ENCODE peak calls at places on chromosomes 4 and X, in seven cellular contexts. N is GM12878, Q is H1, L is HepG2, P is A549, O is endothelial cell of umbilical vein, J is HCT116. H is an unnamed sample.

GRCh38 chr4:48796927-48797679 is 17.0 kb upstream of the FRYL start:
- DNase-seq in N (no peak), Q (no peak), L (no peak), P (no peak), O (no peak), J (no peak), H (no peak)

GRCh38 chr4:156523492-156523891 is 448.1 kb downstream of the PDGFC start:
- DNase-seq in N (no peak), Q (no peak), L (no peak), P (no peak), O (no peak), J (no peak), H (no peak)

GRCh38 chr4:106898621-106899230 is 137.4 kb downstream of the DKK2 start:
- DNase-seq in N (no peak), Q (peak), L (peak), P (peak), O (peak), J (peak), H (peak)

GRCh38 chrX:85391185-85391878 is 11.9 kb upstream of the POF1B start:
- DNase-seq in N (no peak), Q (no peak), L (no peak), P (no peak), O (no peak), J (no peak), H (no peak)

GRCh38 chr4:147409350-147409749 is 71.5 kb upstream of the EDNRA start:
- DNase-seq in N (no peak), Q (no peak), L (no peak), P (no peak), O (no peak), J (no peak), H (no peak)

GRCh38 chrX:53716328-53717088 is 30.0 kb upstream of the HUWE1 start:
- DNase-seq in N (peak), Q (no peak), L (no peak), P (no peak), O (peak), J (no peak), H (peak)

GRCh38 chr4:101037938-101038413 is 309.4 kb downstream of the PPP3CA start:
- DNase-seq in N (no peak), Q (no peak), L (no peak), P (no peak), O (peak), J (no peak), H (no peak)

GRCh38 chrX:35340451-35340850 is 397.9 kb downstream of the FAM47B start:
- DNase-seq in N (no peak), Q (no peak), L (no peak), P (no peak), O (no peak), J (no peak), H (no peak)

GRCh38 chr4:107578321-107578720 is 141.7 kb downstream of the PAPSS1 start:
- DNase-seq in N (no peak), Q (no peak), L (no peak), P (no peak), O (no peak), J (no peak), H (no peak)

GRCh38 chrX:16992902-16993301 is 46.4 kb downstream of the REPS2 start:
- DNase-seq in N (no peak), Q (no peak), L (no peak), P (no peak), O (no peak), J (no peak), H (no peak)

GRCh38 chrX:69189972-69190371 is 24.7 kb upstream of the PJA1 start:
- DNase-seq in N (no peak), Q (no peak), L (no peak), P (no peak), O (no peak), J (no peak), H (no peak)

GRCh38 chrX:39372126-39372525 is 570.9 kb downstream of the MID1IP1 start:
- DNase-seq in N (no peak), Q (no peak), L (no peak), P (no peak), O (no peak), J (no peak), H (no peak)

GRCh38 chr4:87982446-87982845 is 6.9 kb downstream of the SPP1 start:
- DNase-seq in N (no peak), Q (no peak), L (no peak), P (no peak), O (no peak), J (no peak), H (no peak)

GRCh38 chrX:17409566-17410290 is 34.7 kb downstream of the NHS start:
- DNase-seq in N (no peak), Q (no peak), L (no peak), P (no peak), O (no peak), J (no peak), H (no peak)

GRCh38 chr4:4818440-4819212 is 40.8 kb upstream of the MSX1 start:
- DNase-seq in N (no peak), Q (no peak), L (no peak), P (no peak), O (no peak), J (no peak), H (no peak)

GRCh38 chr4:95290702-95291101 is 258.1 kb downstream of the UNC5C start:
- DNase-seq in N (no peak), Q (no peak), L (no peak), P (no peak), O (no peak), J (no peak), H (no peak)

GRCh38 chrX:43958529-43958928 is 14.7 kb downstream of the NDP start:
- DNase-seq in N (peak), Q (no peak), L (peak), P (peak), O (peak), J (peak), H (peak)

GRCh38 chr4:111639876-111640275 is 505.4 kb upstream of the FAM241A start:
- DNase-seq in N (no peak), Q (no peak), L (no peak), P (no peak), O (peak), J (no peak), H (no peak)

GRCh38 chr4:18695733-18696527 is 674.4 kb upstream of the LCORL start:
- DNase-seq in N (no peak), Q (no peak), L (no peak), P (no peak), O (no peak), J (no peak), H (peak)

GRCh38 chrX:132181364-132181763 is 37.9 kb downstream of the RAP2C start:
- DNase-seq in N (no peak), Q (no peak), L (no peak), P (no peak), O (no peak), J (no peak), H (no peak)

GRCh38 chr4:169337510-169337909 is 66.8 kb upstream of the SH3RF1 start:
- DNase-seq in N (no peak), Q (no peak), L (no peak), P (no peak), O (no peak), J (no peak), H (no peak)

GRCh38 chrX:54640721-54641120 is 110.7 kb downstream of the GNL3L start:
- DNase-seq in N (no peak), Q (no peak), L (peak), P (no peak), O (no peak), J (no peak), H (peak)

GRCh38 chr4:89258506-89258905 is 49.1 kb downstream of the GPRIN3 start:
- DNase-seq in N (no peak), Q (no peak), L (no peak), P (no peak), O (no peak), J (no peak), H (no peak)

GRCh38 chr4:48341776-48342558 is 638 bp downstream of the SLAIN2 start:
- DNase-seq in N (no peak), Q (peak), L (no peak), P (no peak), O (peak), J (no peak), H (peak)

GRCh38 chr4:41375561-41375960 is 118.8 kb downstream of the UCHL1 start:
- DNase-seq in N (no peak), Q (no peak), L (no peak), P (no peak), O (no peak), J (no peak), H (no peak)

GRCh38 chr4:6608758-6609414 is 31.6 kb upstream of the MRFAP1 start:
- DNase-seq in N (no peak), Q (peak), L (no peak), P (no peak), O (no peak), J (no peak), H (peak)

GRCh38 chr4:40262861-40263260 is 66.0 kb downstream of the RHOH start:
- DNase-seq in N (no peak), Q (no peak), L (no peak), P (no peak), O (no peak), J (no peak), H (no peak)

GRCh38 chr4:40719008-40719623 is 30.6 kb upstream of the NSUN7 start:
- DNase-seq in N (peak), Q (no peak), L (peak), P (peak), O (peak), J (peak), H (peak)

GRCh38 chr4:39521253-39521908 is 5.9 kb downstream of the UGDH start:
- DNase-seq in N (no peak), Q (no peak), L (no peak), P (no peak), O (peak), J (no peak), H (no peak)

GRCh38 chr4:115279300-115279699 is 165.9 kb upstream of the NDST4 start:
- DNase-seq in N (no peak), Q (no peak), L (no peak), P (no peak), O (no peak), J (no peak), H (peak)

GRCh38 chrX:47297874-47298273 is 65.1 kb downstream of the USP11 start:
- DNase-seq in N (no peak), Q (no peak), L (no peak), P (no peak), O (no peak), J (peak), H (no peak)

GRCh38 chr4:8557151-8558076 is 22.8 kb upstream of the GPR78 start:
- DNase-seq in N (no peak), Q (no peak), L (no peak), P (no peak), O (no peak), J (no peak), H (no peak)

GRCh38 chr4:27635936-27636913 is 775.6 kb downstream of the STIM2 start:
- DNase-seq in N (peak), Q (no peak), L (no peak), P (no peak), O (no peak), J (no peak), H (no peak)

GRCh38 chrX:9048801-9049200 is 14.9 kb upstream of the FAM9B start:
- DNase-seq in N (no peak), Q (no peak), L (no peak), P (no peak), O (no peak), J (no peak), H (no peak)

GRCh38 chr4:83255584-83255983 is 29.0 kb downstream of the COQ2 start:
- DNase-seq in N (no peak), Q (no peak), L (no peak), P (peak), O (peak), J (peak), H (no peak)

GRCh38 chrX:39439910-39440733 is 638.9 kb downstream of the MID1IP1 start:
- DNase-seq in N (peak), Q (no peak), L (no peak), P (no peak), O (no peak), J (no peak), H (no peak)

GRCh38 chr4:107896158-107896645 is 35.1 kb upstream of the CYP2U1 start:
- DNase-seq in N (no peak), Q (no peak), L (peak), P (peak), O (peak), J (peak), H (no peak)

DNA sequence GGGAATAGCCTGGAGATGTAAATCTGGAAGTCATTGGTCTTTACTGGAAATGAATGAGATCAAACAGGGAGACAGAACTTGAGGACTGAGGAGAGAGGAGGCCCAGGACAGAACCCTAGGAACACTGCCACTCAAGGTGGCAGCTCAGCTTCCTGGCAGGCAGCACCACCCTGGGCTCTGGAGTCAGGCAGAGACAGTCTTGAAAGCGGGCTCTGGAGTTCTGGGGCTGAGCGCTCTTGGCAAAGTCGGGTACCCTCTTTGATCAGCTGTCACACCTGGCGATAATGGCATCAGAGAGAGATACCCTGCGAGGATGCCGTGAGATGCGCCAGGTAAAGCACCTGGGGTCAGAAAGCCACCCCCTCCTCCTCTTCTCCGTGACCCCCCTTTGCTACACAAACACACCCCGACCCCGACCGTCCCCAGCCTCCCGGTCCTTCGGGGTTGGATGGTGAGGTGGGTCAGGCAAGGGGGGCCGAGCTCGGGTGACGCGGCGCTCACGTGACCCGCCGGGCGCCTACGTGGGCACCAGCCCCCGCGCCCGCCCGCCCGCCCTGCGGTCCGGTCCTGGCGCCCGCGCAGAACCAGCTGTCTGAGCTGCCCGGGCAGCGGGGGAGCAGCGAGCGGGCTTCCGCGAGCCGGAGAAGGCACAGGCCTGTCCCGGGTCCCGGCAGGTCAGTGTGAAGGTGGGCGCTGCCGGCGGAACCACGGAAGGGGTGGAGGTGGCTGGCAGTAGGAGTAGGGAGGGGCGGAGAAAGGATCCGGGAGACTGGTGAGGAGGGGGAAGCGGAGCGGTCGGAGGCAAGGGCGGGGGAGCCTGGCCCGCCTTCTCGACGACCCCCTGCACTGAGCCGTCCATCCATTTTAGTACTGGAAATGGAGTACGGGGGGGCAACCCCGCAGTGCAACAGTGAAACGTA is at the start of gene TCEAL3:
- DNase-seq in N (no peak), Q (peak), L (no peak), P (peak), O (peak), J (no peak), H (no peak)
- TF ChIP-seq MAX in N (no peak), Q (no peak), L (no peak), P (no peak), O (no peak), J (no peak), H (no peak)

GRCh38 chrX:129777218-129777768 is 2.5 kb upstream of the SASH3 start:
- DNase-seq in N (no peak), Q (no peak), L (peak), P (no peak), O (peak), J (no peak), H (peak)
- TF ChIP-seq POLR2A in N (peak), Q (no peak), L (no peak), P (no peak), O (no peak), J (no peak), H (peak)

GRCh38 chrX:110665223-110665622 is 130.4 kb downstream of the CHRDL1 start:
- DNase-seq in N (no peak), Q (no peak), L (no peak), P (no peak), O (no peak), J (no peak), H (no peak)

GRCh38 chrX:110667706-110668105 is 127.9 kb downstream of the CHRDL1 start:
- DNase-seq in N (no peak), Q (peak), L (no peak), P (no peak), O (no peak), J (no peak), H (no peak)

GRCh38 chrX:110671068-110671803 is 124.4 kb downstream of the CHRDL1 start:
- DNase-seq in N (peak), Q (no peak), L (no peak), P (no peak), O (no peak), J (no peak), H (peak)

GRCh38 chrX:110669572-110669971 is 126.0 kb downstream of the CHRDL1 start:
- DNase-seq in N (no peak), Q (no peak), L (no peak), P (no peak), O (no peak), J (no peak), H (no peak)

DNA sequence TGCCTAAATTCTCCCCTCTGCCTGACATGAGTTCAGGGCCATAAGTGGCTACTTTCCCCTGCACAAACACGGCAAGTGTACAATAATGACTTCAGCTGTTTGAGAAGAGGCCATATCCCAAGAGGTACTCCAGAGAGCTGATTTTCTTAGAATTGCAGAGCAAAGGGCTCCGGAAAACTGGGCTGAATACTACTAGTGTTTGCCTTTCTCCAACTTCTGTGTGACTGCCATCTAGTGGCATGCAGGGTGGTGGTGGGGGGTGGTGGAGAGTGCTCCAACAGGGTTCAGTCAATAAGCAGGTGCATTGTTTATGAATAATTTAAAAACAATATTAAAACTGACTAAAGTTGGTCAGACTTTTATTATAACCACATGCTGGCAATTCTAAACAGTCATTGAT is 130.0 kb downstream of the CHRDL1 start:
- DNase-seq in N (no peak), Q (peak), L (peak), P (peak), O (no peak), J (no peak), H (peak)
- TF ChIP-seq MAX in N (no peak), Q (no peak), L (no peak), P (no peak), O (no peak), J (no peak), H (no peak)

DNA sequence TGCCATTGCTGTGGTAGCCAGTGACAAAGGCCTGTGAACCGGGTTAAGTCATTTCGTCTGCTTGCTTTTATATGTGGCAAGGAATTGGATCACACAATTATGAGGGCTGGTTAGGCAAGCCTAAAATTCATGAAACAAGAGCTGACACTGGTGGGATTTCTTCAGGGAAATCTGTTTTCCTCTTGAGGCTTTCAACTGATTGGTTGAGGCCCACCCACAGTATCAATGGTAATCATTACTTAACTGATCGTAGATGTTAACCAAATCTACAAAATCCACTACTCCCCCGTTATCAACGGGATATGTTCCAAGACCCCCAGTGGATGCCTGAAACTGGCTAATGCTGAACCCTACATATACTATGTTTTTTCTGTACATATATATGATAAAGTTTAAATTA is 13.0 kb downstream of the RBMX2 start:
- DNase-seq in N (no peak), Q (no peak), L (no peak), P (no peak), O (no peak), J (no peak), H (no peak)
- TF ChIP-seq POLR2A in N (no peak), Q (no peak), L (no peak), P (no peak), O (no peak), J (no peak), H (no peak)

DNA sequence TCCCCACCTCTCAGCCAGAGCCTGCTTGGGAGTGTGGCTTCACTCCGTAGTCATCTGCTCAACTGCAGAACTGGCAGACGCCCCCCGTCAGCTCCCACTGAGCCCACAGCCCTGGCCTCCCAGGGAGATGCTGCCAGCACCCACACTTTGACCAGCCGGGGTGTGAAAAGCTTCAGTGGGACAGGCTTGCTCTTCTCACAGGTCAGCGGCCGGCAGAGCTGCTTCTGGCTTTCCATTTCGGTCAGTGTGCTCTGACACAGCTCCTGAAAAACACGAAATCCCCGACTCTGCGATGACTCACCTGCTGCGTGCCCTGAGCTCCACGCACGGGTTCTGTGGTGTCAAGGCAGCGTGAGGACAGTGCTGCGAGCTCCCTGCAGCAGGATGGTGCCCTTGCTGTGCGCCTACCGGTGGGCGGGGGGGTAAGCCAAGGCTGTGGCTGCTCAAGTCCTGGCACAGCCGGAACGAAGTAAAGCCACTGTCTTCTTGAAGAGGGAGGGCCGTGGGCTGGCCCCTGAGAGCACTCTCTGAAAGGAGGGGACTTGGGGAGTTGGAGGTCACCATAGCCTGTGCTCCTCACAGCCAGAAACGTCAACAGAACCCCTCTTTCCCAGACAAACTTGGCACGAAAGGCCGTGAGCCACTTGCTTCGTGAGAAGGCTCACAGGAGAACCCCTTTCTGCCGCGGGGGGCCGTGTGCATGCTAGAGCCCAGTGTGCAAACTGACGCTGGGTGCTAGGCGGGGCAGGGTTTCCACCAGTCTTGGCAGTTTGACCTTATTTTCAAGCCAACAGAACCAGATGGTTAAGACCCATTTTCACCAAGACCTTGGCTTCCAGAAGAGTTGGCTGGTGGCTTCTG is 23.6 kb downstream of the NOP14 start:
- DNase-seq in N (no peak), Q (no peak), L (no peak), P (no peak), O (no peak), J (no peak), H (peak)
- TF ChIP-seq MAX in N (no peak), Q (no peak), L (no peak), P (no peak), O (no peak), J (no peak), H (no peak)

H was measured in NB4.